ENCODE peak calls at places on chromosome 11, in nine cellular contexts. One of them, this sample, is unnamed.

GRCh38 chr11:48103621-48104561 is 112.7 kb upstream of the OR4B1 start:
- DNase-seq in aorta: no peak
- DNase-seq in thoracic aorta: no peak
- DNase-seq in heart left ventricle: no peak
- DNase-seq in CD4-positive, CD25-positive, alpha-beta regulatory T cell: no peak
- DNase-seq in GM23338: no peak
- DNase-seq in spleen: no peak
- DNase-seq in neural progenitor cell: no peak
- DNase-seq in neuronal stem cell: no peak
- DNase-seq in this sample: no peak

GRCh38 chr11:122491486-122491885 is 164.0 kb upstream of the UBASH3B start:
- DNase-seq in GM23338: no peak
- DNase-seq in CD4-positive, CD25-positive, alpha-beta regulatory T cell: no peak
- DNase-seq in neuronal stem cell: no peak
- DNase-seq in aorta: peak; percentile 50
- DNase-seq in heart left ventricle: no peak
- DNase-seq in neural progenitor cell: no peak
- DNase-seq in thoracic aorta: no peak
- DNase-seq in spleen: no peak
- DNase-seq in this sample: no peak

GRCh38 chr11:128334311-128335044 is 252.9 kb downstream of the ETS1 start:
- DNase-seq in thoracic aorta: no peak
- DNase-seq in GM23338: no peak
- DNase-seq in CD4-positive, CD25-positive, alpha-beta regulatory T cell: no peak
- DNase-seq in heart left ventricle: peak; percentile 75
- DNase-seq in aorta: no peak
- DNase-seq in neuronal stem cell: no peak
- DNase-seq in neural progenitor cell: no peak
- DNase-seq in spleen: peak; percentile 87
- DNase-seq in this sample: peak; percentile 52

GRCh38 chr11:7635137-7635536 is 38.2 kb downstream of the CYB5R2 start:
- DNase-seq in neuronal stem cell: no peak
- DNase-seq in CD4-positive, CD25-positive, alpha-beta regulatory T cell: no peak
- DNase-seq in spleen: no peak
- DNase-seq in neural progenitor cell: no peak
- DNase-seq in GM23338: no peak
- DNase-seq in thoracic aorta: no peak
- DNase-seq in heart left ventricle: peak; percentile 72
- DNase-seq in aorta: no peak
- DNase-seq in this sample: no peak

GRCh38 chr11:18277560-18278271 is 11.7 kb downstream of the SAA1 start:
- DNase-seq in neuronal stem cell: no peak
- DNase-seq in spleen: no peak
- DNase-seq in aorta: peak; percentile 55
- DNase-seq in neural progenitor cell: no peak
- DNase-seq in CD4-positive, CD25-positive, alpha-beta regulatory T cell: no peak
- DNase-seq in heart left ventricle: no peak
- DNase-seq in GM23338: no peak
- DNase-seq in thoracic aorta: no peak
- DNase-seq in this sample: no peak

GRCh38 chr11:132033051-132033450 is 662.6 kb downstream of the NTM start:
- DNase-seq in aorta: no peak
- DNase-seq in spleen: no peak
- DNase-seq in heart left ventricle: no peak
- DNase-seq in thoracic aorta: no peak
- DNase-seq in neural progenitor cell: no peak
- DNase-seq in neuronal stem cell: no peak
- DNase-seq in CD4-positive, CD25-positive, alpha-beta regulatory T cell: no peak
- DNase-seq in GM23338: no peak
- DNase-seq in this sample: no peak

GRCh38 chr11:13884159-13884799 is 78.2 kb upstream of the SPON1 start:
- DNase-seq in GM23338: no peak
- DNase-seq in CD4-positive, CD25-positive, alpha-beta regulatory T cell: no peak
- DNase-seq in neuronal stem cell: no peak
- DNase-seq in aorta: no peak
- DNase-seq in thoracic aorta: no peak
- DNase-seq in heart left ventricle: no peak
- DNase-seq in neural progenitor cell: no peak
- DNase-seq in spleen: no peak
- DNase-seq in this sample: no peak

GRCh38 chr11:57116654-57117053 is 65.1 kb upstream of the LRRC55 start:
- DNase-seq in GM23338: peak; percentile 74
- DNase-seq in heart left ventricle: no peak
- DNase-seq in neural progenitor cell: peak; percentile 64
- DNase-seq in aorta: no peak
- DNase-seq in thoracic aorta: no peak
- DNase-seq in CD4-positive, CD25-positive, alpha-beta regulatory T cell: no peak
- DNase-seq in spleen: no peak
- DNase-seq in neuronal stem cell: no peak
- DNase-seq in this sample: no peak

GRCh38 chr11:36411202-36411640 is 98.9 kb downstream of the TRAF6 start:
- DNase-seq in neuronal stem cell: no peak
- DNase-seq in thoracic aorta: peak; percentile 11
- DNase-seq in spleen: peak; percentile 85
- DNase-seq in neural progenitor cell: no peak
- DNase-seq in heart left ventricle: no peak
- DNase-seq in GM23338: no peak
- DNase-seq in CD4-positive, CD25-positive, alpha-beta regulatory T cell: no peak
- DNase-seq in aorta: peak; percentile 76
- DNase-seq in this sample: peak; percentile 60

GRCh38 chr11:57480409-57481137 is 20.2 kb downstream of the RTN4RL2 start:
- DNase-seq in heart left ventricle: peak; percentile 81
- DNase-seq in neuronal stem cell: no peak
- DNase-seq in thoracic aorta: no peak
- DNase-seq in CD4-positive, CD25-positive, alpha-beta regulatory T cell: peak; percentile 19
- DNase-seq in spleen: peak; percentile 85
- DNase-seq in neural progenitor cell: peak; percentile 84
- DNase-seq in aorta: peak; percentile 78
- DNase-seq in GM23338: peak; percentile 93
- DNase-seq in this sample: peak; percentile 77

GRCh38 chr11:31671681-31672080 is 139.4 kb downstream of the PAX6 start:
- DNase-seq in neuronal stem cell: no peak
- DNase-seq in spleen: no peak
- DNase-seq in heart left ventricle: no peak
- DNase-seq in thoracic aorta: no peak
- DNase-seq in aorta: no peak
- DNase-seq in CD4-positive, CD25-positive, alpha-beta regulatory T cell: no peak
- DNase-seq in neural progenitor cell: no peak
- DNase-seq in GM23338: no peak
- DNase-seq in this sample: no peak

GRCh38 chr11:34654491-34655334 is 33.8 kb downstream of the EHF start:
- DNase-seq in heart left ventricle: no peak
- DNase-seq in GM23338: peak; percentile 70
- DNase-seq in spleen: no peak
- DNase-seq in thoracic aorta: no peak
- DNase-seq in CD4-positive, CD25-positive, alpha-beta regulatory T cell: no peak
- DNase-seq in neural progenitor cell: no peak
- DNase-seq in neuronal stem cell: no peak
- DNase-seq in aorta: no peak
- DNase-seq in this sample: peak; percentile 87

GRCh38 chr11:86040919-86041318 is 28.0 kb downstream of the PICALM start:
- DNase-seq in neuronal stem cell: no peak
- DNase-seq in thoracic aorta: no peak
- DNase-seq in neural progenitor cell: no peak
- DNase-seq in GM23338: no peak
- DNase-seq in spleen: no peak
- DNase-seq in aorta: no peak
- DNase-seq in heart left ventricle: no peak
- DNase-seq in CD4-positive, CD25-positive, alpha-beta regulatory T cell: no peak
- DNase-seq in this sample: no peak

GRCh38 chr11:83112886-83113285 is 41.2 kb upstream of the RAB30 start:
- DNase-seq in heart left ventricle: no peak
- DNase-seq in thoracic aorta: no peak
- DNase-seq in neuronal stem cell: no peak
- DNase-seq in GM23338: no peak
- DNase-seq in CD4-positive, CD25-positive, alpha-beta regulatory T cell: no peak
- DNase-seq in neural progenitor cell: no peak
- DNase-seq in aorta: no peak
- DNase-seq in spleen: no peak
- DNase-seq in this sample: no peak

GRCh38 chr11:60899021-60899936 is 7.1 kb downstream of the PRPF19 start:
- DNase-seq in neural progenitor cell: peak; percentile 50
- DNase-seq in GM23338: peak; percentile 74
- DNase-seq in aorta: no peak
- DNase-seq in neuronal stem cell: peak; percentile 59
- DNase-seq in thoracic aorta: no peak
- DNase-seq in spleen: no peak
- DNase-seq in CD4-positive, CD25-positive, alpha-beta regulatory T cell: no peak
- DNase-seq in heart left ventricle: no peak
- DNase-seq in this sample: no peak

GRCh38 chr11:129528296-129528695 is 152.6 kb downstream of the BARX2 start:
- DNase-seq in neuronal stem cell: no peak
- DNase-seq in aorta: no peak
- DNase-seq in heart left ventricle: no peak
- DNase-seq in neural progenitor cell: no peak
- DNase-seq in GM23338: no peak
- DNase-seq in spleen: no peak
- DNase-seq in CD4-positive, CD25-positive, alpha-beta regulatory T cell: no peak
- DNase-seq in thoracic aorta: no peak
- DNase-seq in this sample: no peak

GRCh38 chr11:45737056-45737455 is 67.9 kb upstream of the SLC35C1 start:
- DNase-seq in neuronal stem cell: no peak
- DNase-seq in heart left ventricle: no peak
- DNase-seq in CD4-positive, CD25-positive, alpha-beta regulatory T cell: no peak
- DNase-seq in aorta: no peak
- DNase-seq in spleen: no peak
- DNase-seq in GM23338: no peak
- DNase-seq in thoracic aorta: no peak
- DNase-seq in neural progenitor cell: no peak
- DNase-seq in this sample: no peak

GRCh38 chr11:70825893-70826540 is 426.4 kb downstream of the SHANK2 start:
- DNase-seq in GM23338: peak; percentile 28
- DNase-seq in thoracic aorta: no peak
- DNase-seq in neuronal stem cell: peak; percentile 26
- DNase-seq in spleen: no peak
- DNase-seq in CD4-positive, CD25-positive, alpha-beta regulatory T cell: no peak
- DNase-seq in heart left ventricle: no peak
- DNase-seq in aorta: no peak
- DNase-seq in neural progenitor cell: no peak
- DNase-seq in this sample: no peak

GRCh38 chr11:33387996-33388395 is 130.8 kb downstream of the HIPK3 start:
- DNase-seq in aorta: no peak
- DNase-seq in CD4-positive, CD25-positive, alpha-beta regulatory T cell: no peak
- DNase-seq in heart left ventricle: no peak
- DNase-seq in neuronal stem cell: no peak
- DNase-seq in neural progenitor cell: no peak
- DNase-seq in GM23338: no peak
- DNase-seq in thoracic aorta: no peak
- DNase-seq in spleen: no peak
- DNase-seq in this sample: no peak

GRCh38 chr11:79018371-79018849 is 422.4 kb downstream of the TENM4 start:
- DNase-seq in spleen: no peak
- DNase-seq in neuronal stem cell: no peak
- DNase-seq in CD4-positive, CD25-positive, alpha-beta regulatory T cell: no peak
- DNase-seq in aorta: no peak
- DNase-seq in neural progenitor cell: no peak
- DNase-seq in heart left ventricle: no peak
- DNase-seq in thoracic aorta: no peak
- DNase-seq in GM23338: no peak
- DNase-seq in this sample: no peak

GRCh38 chr11:9170450-9170849 is 79.1 kb upstream of the SCUBE2 start:
- DNase-seq in CD4-positive, CD25-positive, alpha-beta regulatory T cell: no peak
- DNase-seq in thoracic aorta: no peak
- DNase-seq in heart left ventricle: no peak
- DNase-seq in aorta: no peak
- DNase-seq in neuronal stem cell: no peak
- DNase-seq in neural progenitor cell: no peak
- DNase-seq in spleen: no peak
- DNase-seq in GM23338: no peak
- DNase-seq in this sample: no peak
- H3K36me3 ChIP-seq in CD4-positive, CD25-positive, alpha-beta regulatory T cell: no peaks in the 10 kb centered on the region
- H3K36me3 ChIP-seq in thoracic aorta: peaks cover 17% of the 10 kb centered on the region
- H3K36me3 ChIP-seq in heart left ventricle: peaks cover 74% of the 10 kb centered on the region
- H3K36me3 ChIP-seq in aorta: no peaks in the 10 kb centered on the region
- H3K36me3 ChIP-seq in neuronal stem cell: peaks cover 9% of the 10 kb centered on the region
- H3K36me3 ChIP-seq in neural progenitor cell: peaks cover 14% of the 10 kb centered on the region
- H3K36me3 ChIP-seq in spleen: peaks cover 28% of the 10 kb centered on the region
- H3K36me3 ChIP-seq in GM23338: peaks cover 14% of the 10 kb centered on the region
- H3K36me3 ChIP-seq in this sample: peaks cover 58% of the 10 kb centered on the region

DNA sequence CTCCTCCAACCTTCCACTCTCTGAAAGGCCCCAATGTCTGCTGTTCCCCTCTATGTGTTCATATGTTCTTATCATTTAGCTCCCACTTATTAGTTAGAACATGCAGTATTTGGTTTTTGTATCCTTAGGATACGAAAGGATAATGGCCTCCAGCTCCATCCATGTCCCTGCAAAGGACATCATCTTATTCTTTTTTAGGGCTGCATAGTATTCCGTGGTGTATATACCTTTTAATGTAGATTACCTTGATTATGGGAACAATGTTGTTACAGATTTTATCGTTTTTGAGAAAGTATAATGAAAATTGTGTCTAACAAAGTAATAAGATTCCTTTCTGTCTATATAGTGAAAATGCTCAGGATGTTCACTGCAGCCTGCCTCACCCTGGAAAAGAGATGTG is 16.0 kb upstream of the CAVIN3 start:
- DNase-seq in neural progenitor cell: no peak
- DNase-seq in spleen: no peak
- DNase-seq in thoracic aorta: no peak
- DNase-seq in heart left ventricle: no peak
- DNase-seq in neuronal stem cell: no peak
- DNase-seq in GM23338: no peak
- DNase-seq in CD4-positive, CD25-positive, alpha-beta regulatory T cell: no peak
- DNase-seq in aorta: no peak
- DNase-seq in this sample: no peak
- H3K36me3 ChIP-seq in neural progenitor cell: no peaks in the 10 kb centered on the region
- H3K36me3 ChIP-seq in spleen: no peaks in the 10 kb centered on the region
- H3K36me3 ChIP-seq in thoracic aorta: peaks cover 3% of the 10 kb centered on the region
- H3K36me3 ChIP-seq in heart left ventricle: peaks cover 5% of the 10 kb centered on the region
- H3K36me3 ChIP-seq in neuronal stem cell: no peaks in the 10 kb centered on the region
- H3K36me3 ChIP-seq in GM23338: no peaks in the 10 kb centered on the region
- H3K36me3 ChIP-seq in CD4-positive, CD25-positive, alpha-beta regulatory T cell: no peaks in the 10 kb centered on the region
- H3K36me3 ChIP-seq in aorta: no peaks in the 10 kb centered on the region
- H3K36me3 ChIP-seq in this sample: no peaks in the 10 kb centered on the region

DNA sequence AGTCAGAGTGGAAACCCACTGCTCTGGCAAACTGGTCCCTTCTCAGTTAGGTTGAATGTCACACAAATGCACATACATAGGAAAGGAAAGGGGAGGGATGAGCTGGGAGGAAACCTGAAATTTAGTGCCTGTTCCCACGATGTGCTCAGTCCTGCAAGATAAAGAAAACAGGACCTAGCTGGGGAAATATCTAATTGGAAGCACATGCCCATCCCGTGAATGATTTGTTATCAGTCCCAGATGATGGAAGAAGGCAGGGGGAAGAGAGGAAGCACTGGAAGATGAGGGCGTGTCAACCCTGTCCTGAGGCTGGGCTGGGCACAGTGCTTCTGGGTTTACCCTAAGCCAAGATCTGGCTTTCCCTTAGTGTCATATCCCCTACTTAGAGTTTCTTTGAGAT is 173.9 kb downstream of the NAV2 start:
- DNase-seq in thoracic aorta: no peak
- DNase-seq in spleen: no peak
- DNase-seq in aorta: no peak
- DNase-seq in neural progenitor cell: no peak
- DNase-seq in heart left ventricle: no peak
- DNase-seq in neuronal stem cell: no peak
- DNase-seq in CD4-positive, CD25-positive, alpha-beta regulatory T cell: no peak
- DNase-seq in GM23338: no peak
- DNase-seq in this sample: no peak
- H3K36me3 ChIP-seq in thoracic aorta: peaks cover 53% of the 10 kb centered on the region
- H3K36me3 ChIP-seq in spleen: no peaks in the 10 kb centered on the region
- H3K36me3 ChIP-seq in aorta: peaks cover 15% of the 10 kb centered on the region
- H3K36me3 ChIP-seq in neural progenitor cell: no peaks in the 10 kb centered on the region
- H3K36me3 ChIP-seq in heart left ventricle: peaks cover 39% of the 10 kb centered on the region
- H3K36me3 ChIP-seq in neuronal stem cell: no peaks in the 10 kb centered on the region
- H3K36me3 ChIP-seq in CD4-positive, CD25-positive, alpha-beta regulatory T cell: no peaks in the 10 kb centered on the region
- H3K36me3 ChIP-seq in GM23338: peaks cover 4% of the 10 kb centered on the region
- H3K36me3 ChIP-seq in this sample: peaks cover 18% of the 10 kb centered on the region

GRCh38 chr11:72824811-72825505 is 10.7 kb downstream of the ATG16L2 start:
- DNase-seq in neural progenitor cell: no peak
- DNase-seq in CD4-positive, CD25-positive, alpha-beta regulatory T cell: no peak
- DNase-seq in heart left ventricle: peak; percentile 55
- DNase-seq in GM23338: no peak
- DNase-seq in thoracic aorta: no peak
- DNase-seq in neuronal stem cell: no peak
- DNase-seq in aorta: no peak
- DNase-seq in spleen: no peak
- DNase-seq in this sample: no peak
- H3K36me3 ChIP-seq in neural progenitor cell: no peaks in the 10 kb centered on the region
- H3K36me3 ChIP-seq in CD4-positive, CD25-positive, alpha-beta regulatory T cell: peaks cover 41% of the 10 kb centered on the region
- H3K36me3 ChIP-seq in heart left ventricle: peaks cover 8% of the 10 kb centered on the region
- H3K36me3 ChIP-seq in GM23338: no peaks in the 10 kb centered on the region
- H3K36me3 ChIP-seq in thoracic aorta: peaks cover 9% of the 10 kb centered on the region
- H3K36me3 ChIP-seq in neuronal stem cell: no peaks in the 10 kb centered on the region
- H3K36me3 ChIP-seq in aorta: no peaks in the 10 kb centered on the region
- H3K36me3 ChIP-seq in spleen: peaks cover 79% of the 10 kb centered on the region
- H3K36me3 ChIP-seq in this sample: peaks cover 63% of the 10 kb centered on the region

This sample was measured in lower lobe of right lung.